ENCODE peak calls at places on chromosomes 4 and X, in four cellular contexts. J is A549, L is RWPE1, W is endothelial cell of umbilical vein. P is an unnamed sample.
A peak's percentile ranks its signal among the peaks of the same experiment; 100 is the strongest.

GRCh38 chrX:57519578-57520118 is 72.2 kb upstream of the ZXDB start:
- DNase-seq in J (no peak), L (no peak), W (no peak), P (no peak)

GRCh38 chr4:175281894-175282293 is 363.7 kb downstream of the ADAM29 start:
- DNase-seq in J (no peak), L (no peak), W (no peak), P (no peak)

GRCh38 chr4:163143532-163143931 is 23.2 kb downstream of the NAF1 start:
- DNase-seq in J (no peak), L (no peak), W (no peak), P (no peak)

GRCh38 chr4:71604785-71605184 is 179.1 kb downstream of the GC start:
- DNase-seq in J (no peak), L (no peak), W (no peak), P (no peak)

GRCh38 chr4:17662694-17663093 is 48.3 kb downstream of the MED28 start:
- DNase-seq in J (no peak), L (no peak), W (no peak), P (no peak)

GRCh38 chrX:9940397-9940796 is 26.8 kb upstream of the CLDN34 start:
- DNase-seq in J (peak; percentile 6), L (peak; percentile 77), W (peak; percentile 78), P (no peak)

GRCh38 chr4:119299221-119300071 is 22.5 kb downstream of the FABP2 start:
- DNase-seq in J (peak; percentile 14), L (no peak), W (peak; percentile 56), P (no peak)

GRCh38 chrX:145506225-145506624 is 258.9 kb downstream of the SPANXN1 start:
- DNase-seq in J (no peak), L (peak; percentile 29), W (no peak), P (no peak)

GRCh38 chr4:148477276-148477675 is 35.1 kb upstream of the NR3C2 start:
- DNase-seq in J (no peak), L (no peak), W (no peak), P (no peak)

GRCh38 chr4:152634110-152634760 is 45.6 kb downstream of the TMEM154 start:
- DNase-seq in J (no peak), L (no peak), W (no peak), P (no peak)

GRCh38 chr4:186204103-186204559 is 12.8 kb downstream of the CYP4V2 start:
- DNase-seq in J (no peak), L (no peak), W (peak; percentile 4), P (no peak)

GRCh38 chr4:121072836-121073362 is 564 bp upstream of the NDNF start:
- DNase-seq in J (no peak), L (no peak), W (peak; percentile 5), P (no peak)

GRCh38 chr4:121252224-121252806 is 88.2 kb upstream of the TNIP3 start:
- DNase-seq in J (peak; percentile 60), L (peak; percentile 66), W (peak; percentile 65), P (no peak)

GRCh38 chr4:86549163-86549788 is 44.8 kb upstream of the PTPN13 start:
- DNase-seq in J (no peak), L (no peak), W (no peak), P (no peak)

GRCh38 chr4:100165809-100166208 is 24.5 kb downstream of the DDIT4L start:
- DNase-seq in J (no peak), L (no peak), W (no peak), P (no peak)

GRCh38 chr4:186266699-186267467 is 894 bp downstream of the F11 start:
- DNase-seq in J (no peak), L (no peak), W (no peak), P (no peak)

GRCh38 chrX:55593296-55593695 is 29.9 kb upstream of the FOXR2 start:
- DNase-seq in J (no peak), L (no peak), W (no peak), P (no peak)

GRCh38 chr4:169815606-169816005 is 57.9 kb upstream of the HPF1 start:
- DNase-seq in J (peak; percentile 55), L (peak; percentile 45), W (no peak), P (no peak)

GRCh38 chr4:111512081-111512774 is 633.0 kb upstream of the FAM241A start:
- DNase-seq in J (peak; percentile 71), L (peak; percentile 33), W (peak; percentile 76), P (no peak)

GRCh38 chr4:107689912-107690587 is 30.0 kb downstream of the PAPSS1 start:
- DNase-seq in J (peak; percentile 48), L (peak; percentile 90), W (peak; percentile 67), P (no peak)

GRCh38 chr4:2247128-2248043 is 5.5 kb upstream of the HAUS3 start:
- DNase-seq in J (no peak), L (no peak), W (no peak), P (no peak)

GRCh38 chrX:123731258-123731986 is 1.4 kb downstream of the THOC2 start:
- DNase-seq in J (no peak), L (peak; percentile 17), W (peak; percentile 47), P (no peak)

GRCh38 chr4:95362906-95363578 is 185.7 kb downstream of the UNC5C start:
- DNase-seq in J (peak; percentile 18), L (peak; percentile 1), W (peak; percentile 54), P (no peak)

GRCh38 chr4:87853108-87853507 is 20.3 kb downstream of the MEPE start:
- DNase-seq in J (peak; percentile 42), L (peak; percentile 36), W (peak; percentile 73), P (no peak)

GRCh38 chr4:122480023-122480422 is 23.5 kb upstream of the IL2 start:
- DNase-seq in J (no peak), L (no peak), W (no peak), P (no peak)

GRCh38 chr4:165326831-165327210 is 648 bp upstream of the MSMO1 start:
- DNase-seq in J (no peak), L (peak; percentile 59), W (no peak), P (no peak)

GRCh38 chr4:81353861-81354260 is 117.8 kb downstream of the RASGEF1B start:
- DNase-seq in J (no peak), L (no peak), W (no peak), P (no peak)

GRCh38 chr4:73723029-73723428 is 17.3 kb upstream of the CXCL8 start:
- DNase-seq in J (no peak), L (no peak), W (peak; percentile 57), P (no peak)

GRCh38 chr4:69910016-69910782 is 20.7 kb upstream of the CSN1S1 start:
- DNase-seq in J (no peak), L (no peak), W (no peak), P (no peak)

GRCh38 chr4:168433576-168433975 is 46.7 kb downstream of the DDX60L start:
- DNase-seq in J (no peak), L (no peak), W (peak; percentile 74), P (no peak)

GRCh38 chrX:94107981-94108380 is 434.0 kb downstream of the FAM133A start:
- DNase-seq in J (no peak), L (peak; percentile 0), W (no peak), P (no peak)
- TF ChIP-seq CTCF in J (no peak), L (peak; percentile 13), W (no peak), P (no peak)

GRCh38 chrX:112368371-112368770 is 285.8 kb upstream of the TRPC5 start:
- DNase-seq in J (no peak), L (no peak), W (no peak), P (no peak)
- TF ChIP-seq CTCF in J (no peak), L (no peak), W (no peak), P (no peak)

GRCh38 chr4:10063544-10064300 is 42.4 kb upstream of the SLC2A9 start:
- DNase-seq in J (peak; percentile 49), L (peak; percentile 38), W (peak; percentile 82), P (peak; percentile 77)
- TF ChIP-seq CTCF in J (peak; percentile 41), L (peak; percentile 60), W (peak; percentile 40), P (peak; percentile 84)

DNA sequence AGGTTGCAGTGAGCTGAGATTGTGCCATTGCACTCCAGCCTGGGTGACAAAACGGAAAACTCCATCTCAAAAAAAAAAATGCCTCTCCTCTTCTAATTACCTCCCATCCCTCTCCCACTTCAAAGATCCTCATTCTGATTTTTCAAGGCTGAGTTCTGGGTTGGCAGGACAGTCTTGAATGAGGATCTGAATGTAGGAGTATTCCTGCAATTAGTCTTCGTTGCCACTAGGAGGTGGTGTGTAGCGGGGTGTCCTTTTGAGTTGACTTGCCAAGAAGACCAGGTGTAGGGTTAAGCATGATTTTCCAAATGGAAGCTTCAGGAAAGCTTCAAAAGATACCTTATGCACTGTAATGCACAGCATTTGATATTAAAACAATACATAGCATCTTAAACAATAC is 169.9 kb downstream of the ASMT start:
- DNase-seq in J (no peak), L (no peak), W (no peak), P (no peak)
- TF ChIP-seq CTCF in J (peak; percentile 6), L (no peak), W (no peak), P (no peak)

GRCh38 chr4:133921280-133922195 is 280.1 kb downstream of the PABPC4L start:
- DNase-seq in J (peak; percentile 1), L (no peak), W (peak; percentile 4), P (no peak)
- TF ChIP-seq CTCF in J (no peak), L (no peak), W (no peak), P (no peak)

GRCh38 chrX:115018040-115018647 is 728 bp upstream of the IL13RA2 start:
- DNase-seq in J (no peak), L (no peak), W (no peak), P (no peak)
- TF ChIP-seq CTCF in J (peak; percentile 26), L (no peak), W (peak; percentile 9), P (peak; percentile 20)

DNA sequence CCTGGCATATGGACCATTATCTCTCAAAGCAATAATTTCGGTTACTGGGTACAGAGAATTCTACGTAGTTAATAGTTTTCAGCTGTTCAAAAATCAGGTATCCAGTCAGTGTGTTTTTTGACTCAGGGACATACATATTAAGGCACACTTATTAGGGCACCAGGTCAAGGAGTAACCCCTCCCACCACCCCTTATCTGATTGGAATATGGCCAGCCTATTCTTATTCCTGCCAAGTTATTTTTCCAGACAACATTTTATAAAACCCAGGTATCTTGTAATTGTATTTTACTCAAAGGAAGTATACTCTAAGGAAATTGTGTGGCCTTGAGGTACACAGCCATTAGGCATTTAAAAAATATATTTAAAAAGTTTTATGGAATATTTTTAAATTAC is 4.3 kb downstream of the ZFX start:
- DNase-seq in J (peak; percentile 14), L (no peak), W (peak; percentile 78), P (no peak)
- TF ChIP-seq CTCF in J (no peak), L (no peak), W (no peak), P (no peak)

GRCh38 chr4:137226221-137226620 is 306.1 kb downstream of the PCDH18 start:
- DNase-seq in J (no peak), L (no peak), W (no peak), P (no peak)

DNA sequence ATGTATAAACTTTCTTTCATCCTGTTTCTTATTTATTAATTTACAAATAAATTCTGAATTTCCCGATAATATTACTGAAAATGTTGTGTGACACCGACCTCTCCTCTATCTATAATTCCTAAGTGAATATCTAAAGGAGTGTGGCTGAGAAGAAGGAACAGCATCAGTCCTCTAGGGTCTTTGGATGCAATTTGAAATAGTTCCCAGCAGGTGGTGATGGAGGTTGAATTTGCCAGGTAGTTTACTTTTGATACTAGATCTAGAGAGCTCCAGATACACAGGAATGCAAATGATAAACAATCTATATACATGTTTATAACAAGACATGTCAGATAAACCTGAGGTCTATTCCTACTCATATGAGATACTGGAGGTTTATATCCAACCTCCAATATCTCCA is 305.4 kb downstream of the PCDH18 start:
- DNase-seq in J (peak; percentile 8), L (peak; percentile 13), W (no peak), P (no peak)
- TF ChIP-seq CTCF in J (no peak), L (no peak), W (no peak), P (no peak)

P was measured in CD14-positive monocyte.